ENCODE peak calls at places on chromosomes 6 and 20, in nine cellular contexts. One of them, this sample, is unnamed.

GRCh38 chr20:58102252-58102651 is 126.2 kb downstream of the ANKRD60 start:
- DNase-seq in pancreas: no peak
- DNase-seq in effector memory CD4-positive, alpha-beta T cell: no peak
- DNase-seq in cardiac muscle cell: peak; percentile 11
- DNase-seq in kidney epithelial cell: no peak
- DNase-seq in bronchial epithelial cell: no peak
- DNase-seq in dorsolateral prefrontal cortex: no peak
- DNase-seq in naive thymus-derived CD4-positive, alpha-beta T cell: no peak
- DNase-seq in HL-60: no peak
- DNase-seq in this sample: peak; percentile 60

GRCh38 chr6:110043366-110043994 is 65.4 kb downstream of the GPR6 start:
- DNase-seq in effector memory CD4-positive, alpha-beta T cell: no peak
- DNase-seq in naive thymus-derived CD4-positive, alpha-beta T cell: no peak
- DNase-seq in bronchial epithelial cell: no peak
- DNase-seq in HL-60: no peak
- DNase-seq in pancreas: no peak
- DNase-seq in cardiac muscle cell: no peak
- DNase-seq in kidney epithelial cell: no peak
- DNase-seq in dorsolateral prefrontal cortex: no peak
- DNase-seq in this sample: no peak

GRCh38 chr6:37624121-37624520 is 73.6 kb downstream of the MDGA1 start:
- DNase-seq in effector memory CD4-positive, alpha-beta T cell: no peak
- DNase-seq in pancreas: no peak
- DNase-seq in dorsolateral prefrontal cortex: no peak
- DNase-seq in cardiac muscle cell: no peak
- DNase-seq in HL-60: no peak
- DNase-seq in naive thymus-derived CD4-positive, alpha-beta T cell: no peak
- DNase-seq in bronchial epithelial cell: peak; percentile 82
- DNase-seq in kidney epithelial cell: peak; percentile 21
- DNase-seq in this sample: no peak

GRCh38 chr6:45663181-45664180 is 285.7 kb upstream of the SUPT3H start:
- DNase-seq in naive thymus-derived CD4-positive, alpha-beta T cell: peak; percentile 20
- DNase-seq in HL-60: peak; percentile 21
- DNase-seq in effector memory CD4-positive, alpha-beta T cell: no peak
- DNase-seq in dorsolateral prefrontal cortex: no peak
- DNase-seq in cardiac muscle cell: peak; percentile 65
- DNase-seq in kidney epithelial cell: no peak
- DNase-seq in bronchial epithelial cell: no peak
- DNase-seq in pancreas: peak; percentile 70
- DNase-seq in this sample: no peak

GRCh38 chr6:72788188-72788587 is 166.3 kb downstream of the KCNQ5 start:
- DNase-seq in kidney epithelial cell: peak; percentile 25
- DNase-seq in HL-60: no peak
- DNase-seq in cardiac muscle cell: peak; percentile 39
- DNase-seq in pancreas: no peak
- DNase-seq in dorsolateral prefrontal cortex: no peak
- DNase-seq in bronchial epithelial cell: peak; percentile 95
- DNase-seq in effector memory CD4-positive, alpha-beta T cell: no peak
- DNase-seq in naive thymus-derived CD4-positive, alpha-beta T cell: no peak
- DNase-seq in this sample: peak; percentile 25

GRCh38 chr6:10510592-10511367 is 10.4 kb upstream of the GCNT2 start:
- DNase-seq in effector memory CD4-positive, alpha-beta T cell: no peak
- DNase-seq in HL-60: peak; percentile 78
- DNase-seq in naive thymus-derived CD4-positive, alpha-beta T cell: peak; percentile 20
- DNase-seq in dorsolateral prefrontal cortex: no peak
- DNase-seq in pancreas: peak; percentile 72
- DNase-seq in kidney epithelial cell: no peak
- DNase-seq in cardiac muscle cell: peak; percentile 21
- DNase-seq in bronchial epithelial cell: peak; percentile 53
- DNase-seq in this sample: no peak

GRCh38 chr6:147950623-147950987 is 392.0 kb upstream of the SASH1 start:
- DNase-seq in kidney epithelial cell: no peak
- DNase-seq in cardiac muscle cell: peak; percentile 88
- DNase-seq in effector memory CD4-positive, alpha-beta T cell: no peak
- DNase-seq in naive thymus-derived CD4-positive, alpha-beta T cell: no peak
- DNase-seq in bronchial epithelial cell: peak; percentile 38
- DNase-seq in dorsolateral prefrontal cortex: no peak
- DNase-seq in pancreas: no peak
- DNase-seq in HL-60: no peak
- DNase-seq in this sample: peak; percentile 61

GRCh38 chr20:2146080-2146867 is 44.6 kb downstream of the STK35 start:
- DNase-seq in bronchial epithelial cell: no peak
- DNase-seq in naive thymus-derived CD4-positive, alpha-beta T cell: no peak
- DNase-seq in cardiac muscle cell: no peak
- DNase-seq in dorsolateral prefrontal cortex: no peak
- DNase-seq in HL-60: no peak
- DNase-seq in pancreas: no peak
- DNase-seq in effector memory CD4-positive, alpha-beta T cell: no peak
- DNase-seq in kidney epithelial cell: no peak
- DNase-seq in this sample: no peak

GRCh38 chr20:47905628-47906487 is 120.6 kb upstream of the SULF2 start:
- DNase-seq in bronchial epithelial cell: no peak
- DNase-seq in effector memory CD4-positive, alpha-beta T cell: no peak
- DNase-seq in HL-60: no peak
- DNase-seq in cardiac muscle cell: no peak
- DNase-seq in naive thymus-derived CD4-positive, alpha-beta T cell: no peak
- DNase-seq in pancreas: no peak
- DNase-seq in kidney epithelial cell: no peak
- DNase-seq in dorsolateral prefrontal cortex: no peak
- DNase-seq in this sample: no peak

GRCh38 chr6:21597706-21598273 is 4.2 kb downstream of the SOX4 start:
- DNase-seq in naive thymus-derived CD4-positive, alpha-beta T cell: no peak
- DNase-seq in dorsolateral prefrontal cortex: no peak
- DNase-seq in effector memory CD4-positive, alpha-beta T cell: no peak
- DNase-seq in pancreas: no peak
- DNase-seq in bronchial epithelial cell: no peak
- DNase-seq in kidney epithelial cell: no peak
- DNase-seq in HL-60: no peak
- DNase-seq in cardiac muscle cell: peak; percentile 54
- DNase-seq in this sample: no peak

GRCh38 chr6:108609276-108609769 is 48.6 kb downstream of the FOXO3 start:
- DNase-seq in dorsolateral prefrontal cortex: no peak
- DNase-seq in cardiac muscle cell: no peak
- DNase-seq in naive thymus-derived CD4-positive, alpha-beta T cell: no peak
- DNase-seq in pancreas: no peak
- DNase-seq in effector memory CD4-positive, alpha-beta T cell: no peak
- DNase-seq in kidney epithelial cell: peak; percentile 58
- DNase-seq in bronchial epithelial cell: no peak
- DNase-seq in HL-60: no peak
- DNase-seq in this sample: no peak

GRCh38 chr6:50093938-50094272 is 44.2 kb upstream of the DEFB112 start:
- DNase-seq in bronchial epithelial cell: no peak
- DNase-seq in pancreas: no peak
- DNase-seq in kidney epithelial cell: no peak
- DNase-seq in cardiac muscle cell: no peak
- DNase-seq in HL-60: no peak
- DNase-seq in effector memory CD4-positive, alpha-beta T cell: no peak
- DNase-seq in naive thymus-derived CD4-positive, alpha-beta T cell: no peak
- DNase-seq in dorsolateral prefrontal cortex: no peak
- DNase-seq in this sample: no peak

GRCh38 chr6:137767931-137768690 is 98.9 kb upstream of the TNFAIP3 start:
- DNase-seq in naive thymus-derived CD4-positive, alpha-beta T cell: no peak
- DNase-seq in cardiac muscle cell: peak; percentile 31
- DNase-seq in bronchial epithelial cell: peak; percentile 27
- DNase-seq in HL-60: peak; percentile 79
- DNase-seq in effector memory CD4-positive, alpha-beta T cell: no peak
- DNase-seq in kidney epithelial cell: no peak
- DNase-seq in pancreas: no peak
- DNase-seq in dorsolateral prefrontal cortex: no peak
- DNase-seq in this sample: peak; percentile 89

GRCh38 chr6:137767465-137767864 is 99.6 kb upstream of the TNFAIP3 start:
- DNase-seq in dorsolateral prefrontal cortex: no peak
- DNase-seq in HL-60: no peak
- DNase-seq in pancreas: no peak
- DNase-seq in kidney epithelial cell: no peak
- DNase-seq in cardiac muscle cell: no peak
- DNase-seq in effector memory CD4-positive, alpha-beta T cell: no peak
- DNase-seq in naive thymus-derived CD4-positive, alpha-beta T cell: no peak
- DNase-seq in bronchial epithelial cell: no peak
- DNase-seq in this sample: no peak

GRCh38 chr6:137766596-137767370 is 100.3 kb upstream of the TNFAIP3 start:
- DNase-seq in dorsolateral prefrontal cortex: no peak
- DNase-seq in effector memory CD4-positive, alpha-beta T cell: no peak
- DNase-seq in naive thymus-derived CD4-positive, alpha-beta T cell: no peak
- DNase-seq in HL-60: no peak
- DNase-seq in kidney epithelial cell: no peak
- DNase-seq in bronchial epithelial cell: no peak
- DNase-seq in pancreas: no peak
- DNase-seq in cardiac muscle cell: no peak
- DNase-seq in this sample: no peak

GRCh38 chr6:137769797-137770362 is 97.2 kb upstream of the TNFAIP3 start:
- DNase-seq in naive thymus-derived CD4-positive, alpha-beta T cell: no peak
- DNase-seq in effector memory CD4-positive, alpha-beta T cell: no peak
- DNase-seq in HL-60: no peak
- DNase-seq in pancreas: no peak
- DNase-seq in kidney epithelial cell: no peak
- DNase-seq in bronchial epithelial cell: no peak
- DNase-seq in dorsolateral prefrontal cortex: no peak
- DNase-seq in cardiac muscle cell: no peak
- DNase-seq in this sample: no peak

DNA sequence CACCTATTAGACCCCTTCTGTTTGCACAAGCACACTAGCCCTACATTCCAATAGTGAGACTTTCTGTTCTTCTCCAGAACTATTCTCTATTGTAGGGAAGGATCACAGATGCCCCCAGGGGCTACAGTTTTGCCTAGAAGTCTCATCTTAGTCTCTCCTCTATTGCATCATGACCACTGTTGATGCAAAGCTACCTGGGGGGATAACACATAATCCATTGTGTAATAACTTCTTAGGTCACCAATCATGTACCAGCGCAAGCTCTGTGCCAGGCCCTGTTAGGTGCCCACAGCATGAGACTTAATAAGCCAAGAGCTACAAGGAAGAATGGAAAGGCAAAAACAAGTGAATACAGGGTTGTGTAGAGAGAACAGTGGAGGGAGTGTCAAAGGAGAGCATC is 98.1 kb upstream of the TNFAIP3 start:
- DNase-seq in HL-60: no peak
- DNase-seq in bronchial epithelial cell: peak; percentile 60
- DNase-seq in kidney epithelial cell: no peak
- DNase-seq in cardiac muscle cell: no peak
- DNase-seq in pancreas: no peak
- DNase-seq in naive thymus-derived CD4-positive, alpha-beta T cell: no peak
- DNase-seq in effector memory CD4-positive, alpha-beta T cell: no peak
- DNase-seq in dorsolateral prefrontal cortex: no peak
- DNase-seq in this sample: no peak
- H3K4me3 ChIP-seq in HL-60: no peak overlapping the region
- H3K4me3 ChIP-seq in bronchial epithelial cell: no peak overlapping the region
- H3K4me3 ChIP-seq in kidney epithelial cell: no peak overlapping the region
- H3K4me3 ChIP-seq in cardiac muscle cell: no peak overlapping the region
- H3K4me3 ChIP-seq in pancreas: no peak overlapping the region
- H3K4me3 ChIP-seq in naive thymus-derived CD4-positive, alpha-beta T cell: no peak overlapping the region
- H3K4me3 ChIP-seq in effector memory CD4-positive, alpha-beta T cell: no peak overlapping the region
- H3K4me3 ChIP-seq in dorsolateral prefrontal cortex: no peak overlapping the region
- H3K4me3 ChIP-seq in this sample: no peak overlapping the region

GRCh38 chr6:7247828-7248227 is 65.2 kb downstream of the SSR1 start:
- DNase-seq in pancreas: no peak
- DNase-seq in kidney epithelial cell: no peak
- DNase-seq in dorsolateral prefrontal cortex: no peak
- DNase-seq in naive thymus-derived CD4-positive, alpha-beta T cell: no peak
- DNase-seq in effector memory CD4-positive, alpha-beta T cell: no peak
- DNase-seq in cardiac muscle cell: no peak
- DNase-seq in bronchial epithelial cell: no peak
- DNase-seq in HL-60: no peak
- DNase-seq in this sample: no peak

GRCh38 chr6:7245668-7246393 is 67.2 kb downstream of the SSR1 start:
- DNase-seq in bronchial epithelial cell: no peak
- DNase-seq in kidney epithelial cell: no peak
- DNase-seq in naive thymus-derived CD4-positive, alpha-beta T cell: no peak
- DNase-seq in HL-60: no peak
- DNase-seq in pancreas: no peak
- DNase-seq in dorsolateral prefrontal cortex: no peak
- DNase-seq in cardiac muscle cell: no peak
- DNase-seq in effector memory CD4-positive, alpha-beta T cell: no peak
- DNase-seq in this sample: no peak

GRCh38 chr6:7249391-7249790 is 63.6 kb downstream of the SSR1 start:
- DNase-seq in cardiac muscle cell: no peak
- DNase-seq in dorsolateral prefrontal cortex: no peak
- DNase-seq in HL-60: no peak
- DNase-seq in bronchial epithelial cell: no peak
- DNase-seq in kidney epithelial cell: no peak
- DNase-seq in pancreas: no peak
- DNase-seq in effector memory CD4-positive, alpha-beta T cell: no peak
- DNase-seq in naive thymus-derived CD4-positive, alpha-beta T cell: no peak
- DNase-seq in this sample: no peak

GRCh38 chr6:7246401-7247178 is 66.4 kb downstream of the SSR1 start:
- DNase-seq in kidney epithelial cell: no peak
- DNase-seq in HL-60: no peak
- DNase-seq in naive thymus-derived CD4-positive, alpha-beta T cell: no peak
- DNase-seq in effector memory CD4-positive, alpha-beta T cell: no peak
- DNase-seq in bronchial epithelial cell: no peak
- DNase-seq in pancreas: no peak
- DNase-seq in dorsolateral prefrontal cortex: no peak
- DNase-seq in cardiac muscle cell: no peak
- DNase-seq in this sample: no peak

GRCh38 chr6:7247179-7247456 is 65.9 kb downstream of the SSR1 start:
- DNase-seq in naive thymus-derived CD4-positive, alpha-beta T cell: no peak
- DNase-seq in effector memory CD4-positive, alpha-beta T cell: no peak
- DNase-seq in bronchial epithelial cell: no peak
- DNase-seq in kidney epithelial cell: no peak
- DNase-seq in cardiac muscle cell: no peak
- DNase-seq in dorsolateral prefrontal cortex: no peak
- DNase-seq in pancreas: no peak
- DNase-seq in HL-60: no peak
- DNase-seq in this sample: no peak
- H3K4me3 ChIP-seq in naive thymus-derived CD4-positive, alpha-beta T cell: no peak overlapping the region
- H3K4me3 ChIP-seq in effector memory CD4-positive, alpha-beta T cell: no peak overlapping the region
- H3K4me3 ChIP-seq in bronchial epithelial cell: no peak overlapping the region
- H3K4me3 ChIP-seq in kidney epithelial cell: no peak overlapping the region
- H3K4me3 ChIP-seq in cardiac muscle cell: no peak overlapping the region
- H3K4me3 ChIP-seq in dorsolateral prefrontal cortex: no peak overlapping the region
- H3K4me3 ChIP-seq in pancreas: no peak overlapping the region
- H3K4me3 ChIP-seq in HL-60: no peak overlapping the region
- H3K4me3 ChIP-seq in this sample: no peak overlapping the region

GRCh38 chr6:2865270-2866182 is 23.9 kb upstream of the SERPINB1 start:
- DNase-seq in dorsolateral prefrontal cortex: no peak
- DNase-seq in cardiac muscle cell: peak; percentile 62
- DNase-seq in HL-60: no peak
- DNase-seq in kidney epithelial cell: no peak
- DNase-seq in pancreas: no peak
- DNase-seq in effector memory CD4-positive, alpha-beta T cell: no peak
- DNase-seq in naive thymus-derived CD4-positive, alpha-beta T cell: no peak
- DNase-seq in bronchial epithelial cell: peak; percentile 38
- DNase-seq in this sample: no peak
- H3K4me3 ChIP-seq in dorsolateral prefrontal cortex: no peak overlapping the region
- H3K4me3 ChIP-seq in cardiac muscle cell: no peak overlapping the region
- H3K4me3 ChIP-seq in HL-60: no peak overlapping the region
- H3K4me3 ChIP-seq in kidney epithelial cell: no peak overlapping the region
- H3K4me3 ChIP-seq in pancreas: no peak overlapping the region
- H3K4me3 ChIP-seq in effector memory CD4-positive, alpha-beta T cell: no peak overlapping the region
- H3K4me3 ChIP-seq in naive thymus-derived CD4-positive, alpha-beta T cell: no peak overlapping the region
- H3K4me3 ChIP-seq in bronchial epithelial cell: no peak overlapping the region
- H3K4me3 ChIP-seq in this sample: no peak overlapping the region

GRCh38 chr6:107153061-107153460 is 37.7 kb upstream of the BEND3 start:
- DNase-seq in kidney epithelial cell: no peak
- DNase-seq in HL-60: no peak
- DNase-seq in dorsolateral prefrontal cortex: no peak
- DNase-seq in pancreas: no peak
- DNase-seq in cardiac muscle cell: no peak
- DNase-seq in effector memory CD4-positive, alpha-beta T cell: no peak
- DNase-seq in naive thymus-derived CD4-positive, alpha-beta T cell: no peak
- DNase-seq in bronchial epithelial cell: no peak
- DNase-seq in this sample: peak; percentile 4

GRCh38 chr6:107152633-107153032 is 37.3 kb upstream of the BEND3 start:
- DNase-seq in pancreas: no peak
- DNase-seq in HL-60: no peak
- DNase-seq in cardiac muscle cell: no peak
- DNase-seq in bronchial epithelial cell: no peak
- DNase-seq in effector memory CD4-positive, alpha-beta T cell: no peak
- DNase-seq in naive thymus-derived CD4-positive, alpha-beta T cell: no peak
- DNase-seq in kidney epithelial cell: peak; percentile 68
- DNase-seq in dorsolateral prefrontal cortex: no peak
- DNase-seq in this sample: no peak

GRCh38 chr6:107154131-107154906 is 39.0 kb upstream of the BEND3 start:
- DNase-seq in kidney epithelial cell: no peak
- DNase-seq in HL-60: no peak
- DNase-seq in effector memory CD4-positive, alpha-beta T cell: no peak
- DNase-seq in cardiac muscle cell: no peak
- DNase-seq in bronchial epithelial cell: no peak
- DNase-seq in naive thymus-derived CD4-positive, alpha-beta T cell: no peak
- DNase-seq in dorsolateral prefrontal cortex: no peak
- DNase-seq in pancreas: no peak
- DNase-seq in this sample: no peak
- H3K4me3 ChIP-seq in kidney epithelial cell: no peak overlapping the region
- H3K4me3 ChIP-seq in HL-60: no peak overlapping the region
- H3K4me3 ChIP-seq in effector memory CD4-positive, alpha-beta T cell: no peak overlapping the region
- H3K4me3 ChIP-seq in cardiac muscle cell: no peak overlapping the region
- H3K4me3 ChIP-seq in bronchial epithelial cell: no peak overlapping the region
- H3K4me3 ChIP-seq in naive thymus-derived CD4-positive, alpha-beta T cell: no peak overlapping the region
- H3K4me3 ChIP-seq in dorsolateral prefrontal cortex: no peak overlapping the region
- H3K4me3 ChIP-seq in pancreas: no peak overlapping the region
- H3K4me3 ChIP-seq in this sample: no peak overlapping the region